ENCODE peak calls at places on chromosomes 6 and 20, in nine cellular contexts. A is tibial nerve, N is esophagus squamous epithelium, I is aorta, R is heart left ventricle, G is breast epithelium, W is lung, T is H1, D is OCI-LY7. Q is an unnamed sample. For H3K9me3 and H3K36me3, the result is how much of the 10 kb centered on the place peaks cover.

GRCh38 chr20:49219924-49220831 is 962 bp downstream of the DDX27 start:
- DNase-seq in N (no peak), G (no peak), A (no peak), W (no peak), T (no peak), I (no peak), R (no peak), D (no peak), Q (no peak)

GRCh38 chr6:80767808-80768207 is 661.3 kb downstream of the BCKDHB start:
- DNase-seq in I (peak), A (peak), N (no peak), D (no peak), R (peak), G (peak), T (no peak), W (no peak), Q (no peak)

GRCh38 chr20:63911171-63911570 is 16.2 kb downstream of the DNAJC5 start:
- DNase-seq in T (no peak), A (no peak), D (no peak), I (peak), R (no peak), G (no peak), W (no peak), N (no peak), Q (no peak)

GRCh38 chr6:119347466-119348307 is 1.9 kb downstream of the MAN1A1 start:
- DNase-seq in G (no peak), I (peak), A (no peak), W (peak), N (no peak), R (peak), T (no peak), D (peak), Q (no peak)

GRCh38 chr20:40763646-40764295 is 74.7 kb upstream of the MAFB start:
- DNase-seq in R (no peak), I (peak), D (no peak), G (peak), T (no peak), A (no peak), N (no peak), W (no peak), Q (no peak)

GRCh38 chr6:42304313-42304712 is 86.7 kb upstream of the MRPS10 start:
- DNase-seq in I (no peak), A (no peak), N (no peak), D (no peak), T (no peak), W (no peak), G (no peak), R (no peak), Q (peak)

GRCh38 chr6:165834613-165835259 is 171.7 kb upstream of the PDE10A start:
- DNase-seq in W (peak), D (no peak), N (no peak), R (peak), A (no peak), I (no peak), G (peak), T (no peak), Q (no peak)

GRCh38 chr20:2873747-2874041 is 413 bp downstream of the PTPRA start:
- DNase-seq in R (peak), D (peak), N (no peak), A (no peak), I (peak), T (no peak), G (peak), W (peak), Q (peak)

GRCh38 chr6:73956305-73956704 is 260.3 kb downstream of the CD109 start:
- DNase-seq in D (no peak), G (no peak), W (no peak), N (no peak), T (no peak), R (no peak), I (no peak), A (no peak), Q (no peak)

DNA sequence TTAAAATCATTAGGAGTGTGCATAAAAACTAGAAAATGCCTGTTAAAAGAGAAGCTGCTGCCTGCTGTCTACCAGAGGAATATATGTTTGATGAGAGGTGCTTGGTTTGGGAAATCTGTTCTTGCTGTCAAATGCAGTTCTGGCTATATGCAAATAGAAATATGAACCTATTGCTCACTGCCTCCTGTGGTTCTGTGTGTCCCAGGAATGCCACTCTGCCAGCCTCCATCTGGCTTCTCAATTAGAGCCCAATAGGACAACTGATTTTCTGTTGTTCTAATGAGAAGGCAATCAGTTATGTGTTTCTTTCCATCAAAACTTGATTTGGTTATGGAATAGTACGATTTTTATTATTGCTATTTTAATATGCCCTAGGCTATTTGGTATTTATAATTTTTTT is 759.7 kb downstream of the HDGFL1 start:
- DNase-seq in W (no peak), A (no peak), R (no peak), G (no peak), D (no peak), N (no peak), I (no peak), T (no peak), Q (no peak)
- H3K9me3 ChIP-seq in W (under half), A (under half), R (under half), G (under half), D (under half), N (under half), I (under half), T (under half), Q (under half)

GRCh38 chr6:87918461-87918941 is 129.1 kb upstream of the SPACA1 start:
- DNase-seq in R (no peak), N (no peak), T (no peak), D (peak), W (no peak), G (no peak), I (no peak), A (no peak), Q (no peak)
- H3K36me3 ChIP-seq in R (under half), N (under half), T (under half), D (under half), W (under half), G (under half), I (under half), A (under half), Q (under half)

GRCh38 chr6:117624869-117625481 is 22.7 kb upstream of the GOPC start:
- DNase-seq in W (no peak), G (no peak), R (no peak), T (no peak), I (no peak), D (peak), N (no peak), A (no peak), Q (no peak)
- H3K9me3 ChIP-seq in W (under half), G (under half), R (under half), T (under half), I (under half), D (under half), N (under half), A (under half), Q (half or more)

GRCh38 chr6:37280162-37280895 is 22.4 kb upstream of the TMEM217 start:
- DNase-seq in R (no peak), T (no peak), I (no peak), G (no peak), D (no peak), A (no peak), N (no peak), W (no peak), Q (no peak)

GRCh38 chr6:37284781-37285180 is 26.8 kb upstream of the TMEM217 start:
- DNase-seq in T (no peak), I (no peak), D (no peak), N (no peak), A (no peak), G (no peak), R (no peak), W (no peak), Q (no peak)

GRCh38 chr6:37285861-37286311 is 27.9 kb upstream of the TMEM217 start:
- DNase-seq in I (no peak), W (no peak), D (no peak), N (no peak), T (no peak), A (no peak), R (no peak), G (no peak), Q (no peak)

GRCh38 chr6:37283268-37283667 is 25.3 kb upstream of the TMEM217 start:
- DNase-seq in R (no peak), W (no peak), T (no peak), A (no peak), I (no peak), N (no peak), D (no peak), G (no peak), Q (no peak)

GRCh38 chr6:37283786-37284185 is 25.8 kb upstream of the TMEM217 start:
- DNase-seq in W (no peak), T (no peak), R (peak), A (no peak), G (no peak), N (no peak), I (peak), D (no peak), Q (no peak)
- H3K36me3 ChIP-seq in W (under half), T (under half), R (under half), A (under half), G (under half), N (under half), I (under half), D (half or more), Q (half or more)

GRCh38 chr20:31485450-31486339 is 10.6 kb downstream of the REM1 start:
- DNase-seq in R (peak), G (peak), W (peak), T (no peak), D (no peak), A (peak), N (no peak), I (peak), Q (no peak)
- H3K9me3 ChIP-seq in R (under half), G (under half), W (under half), T (half or more), D (under half), A (under half), N (under half), I (under half), Q (under half)

GRCh38 chr6:95318137-95318536 is 259.2 kb upstream of the MANEA start:
- DNase-seq in W (no peak), T (no peak), G (no peak), R (no peak), A (no peak), D (no peak), N (no peak), I (no peak), Q (no peak)
- H3K36me3 ChIP-seq in W (under half), T (under half), G (under half), R (under half), A (under half), D (under half), N (under half), I (under half), Q (under half)

GRCh38 chr6:36155662-36156061 is 25.3 kb downstream of the MAPK13 start:
- DNase-seq in D (no peak), T (no peak), G (no peak), R (no peak), I (no peak), A (no peak), N (no peak), W (no peak), Q (no peak)
- H3K9me3 ChIP-seq in D (under half), T (under half), G (under half), R (under half), I (under half), A (under half), N (under half), W (under half), Q (under half)

DNA sequence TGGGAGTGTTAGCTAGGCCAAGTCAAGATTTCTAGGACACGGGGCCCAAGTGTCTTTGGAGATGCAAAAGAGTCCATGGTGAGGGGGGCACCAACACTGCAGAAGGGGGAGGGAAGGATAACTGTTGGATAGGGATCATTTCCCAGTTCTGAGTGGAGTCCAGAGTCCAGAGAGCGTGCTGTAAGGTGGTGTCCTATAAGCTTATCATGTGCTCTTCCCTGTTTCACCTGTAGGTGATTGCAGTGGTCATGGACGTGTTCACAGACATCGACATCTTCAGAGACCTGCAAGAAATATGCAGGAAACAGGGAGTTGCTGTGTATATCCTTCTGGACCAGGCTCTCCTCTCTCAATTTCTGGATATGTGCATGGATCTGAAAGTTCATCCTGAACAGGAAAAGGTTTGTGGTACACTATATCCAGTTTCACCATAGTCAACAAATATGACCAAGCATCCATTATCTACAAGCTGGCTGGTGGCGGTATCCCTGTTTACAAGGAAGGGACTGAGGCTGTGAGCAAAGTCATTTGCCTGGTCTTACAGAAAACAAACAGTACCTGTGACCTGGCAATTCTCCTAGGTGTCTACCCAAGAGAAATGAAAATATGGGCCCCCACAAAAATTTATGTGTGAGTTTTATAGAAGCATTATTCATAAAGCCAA is 15.6 kb downstream of the FAM83D start:
- DNase-seq in W (no peak), N (no peak), T (no peak), G (no peak), I (no peak), A (no peak), R (no peak), D (no peak), Q (peak)
- H3K36me3 ChIP-seq in W (under half), N (under half), T (under half), G (under half), I (under half), A (under half), R (under half), D (half or more), Q (half or more)

GRCh38 chr6:48109902-48110301 is 1.1 kb downstream of the PTCHD4 start:
- DNase-seq in D (no peak), R (no peak), G (no peak), A (no peak), T (no peak), N (no peak), W (no peak), I (no peak), Q (no peak)
- H3K9me3 ChIP-seq in D (under half), R (under half), G (under half), A (under half), T (under half), N (under half), W (under half), I (under half), Q (under half)